ENCODE peak calls at places on chromosomes 12 and 14, in six cellular contexts. A, B, C, F, W and T are unnamed samples.

GRCh38 chr14:52014601-52015267 is 25.4 kb downstream of the RTRAF start:
- DNase-seq in C (no peak), W (no peak), B (no peak), A (no peak), F (no peak), T (no peak)

GRCh38 chr14:100296106-100296651 is 10.1 kb downstream of the SLC25A29 start:
- DNase-seq in A (no peak), W (no peak), F (no peak), B (no peak), C (no peak), T (no peak)

GRCh38 chr12:13539051-13539450 is 342.5 kb downstream of the EMP1 start:
- DNase-seq in A (no peak), W (no peak), C (no peak), F (no peak), B (peak; percentile 12), T (no peak)

GRCh38 chr12:132318618-132319033 is 10.8 kb downstream of the GALNT9 start:
- DNase-seq in C (no peak), W (no peak), A (no peak), F (no peak), B (no peak), T (no peak)

GRCh38 chr14:64818151-64818550 is 61.6 kb downstream of the SPTB start:
- DNase-seq in F (no peak), B (no peak), A (no peak), C (no peak), W (no peak), T (no peak)

GRCh38 chr12:100953217-100953616 is 158.6 kb downstream of the ANO4 start:
- DNase-seq in F (no peak), C (peak; percentile 26), A (peak; percentile 80), B (no peak), W (no peak), T (no peak)

GRCh38 chr12:58961906-58962305 is 41.6 kb upstream of the LRIG3 start:
- DNase-seq in B (no peak), W (no peak), A (no peak), F (no peak), C (no peak), T (no peak)

GRCh38 chr14:65141523-65141922 is 39.2 kb upstream of the MAX start:
- DNase-seq in B (no peak), F (no peak), A (no peak), C (no peak), W (no peak), T (no peak)

GRCh38 chr14:100698719-100699448 is 27.8 kb upstream of the DLK1 start:
- DNase-seq in B (no peak), A (no peak), C (no peak), F (no peak), W (no peak), T (no peak)

GRCh38 chr12:29350080-29350479 is 30.9 kb downstream of the ERGIC2 start:
- DNase-seq in B (peak; percentile 38), W (no peak), A (no peak), C (peak; percentile 64), F (no peak), T (no peak)

GRCh38 chr12:98725481-98726247 is 80.6 kb downstream of the APAF1 start:
- DNase-seq in C (peak; percentile 84), B (peak; percentile 73), F (peak; percentile 75), A (peak; percentile 52), W (peak; percentile 56), T (peak; percentile 21)

GRCh38 chr14:57060276-57060956 is 208.3 kb downstream of the EXOC5 start:
- DNase-seq in W (no peak), A (peak; percentile 83), C (peak; percentile 5), F (no peak), B (peak; percentile 34), T (no peak)

GRCh38 chr12:32048791-32049190 is 57.9 kb upstream of the BICD1 start:
- DNase-seq in W (no peak), F (no peak), A (no peak), C (no peak), B (no peak), T (no peak)

GRCh38 chr12:109726511-109727038 is 12.9 kb downstream of the FAM222A start:
- DNase-seq in A (no peak), C (no peak), F (no peak), B (no peak), W (no peak), T (no peak)

GRCh38 chr12:13210543-13211190 is 14.1 kb downstream of the EMP1 start:
- DNase-seq in A (no peak), B (no peak), W (no peak), C (peak; percentile 69), F (no peak), T (no peak)

GRCh38 chr12:131736807-131737484 is 26.1 kb downstream of the SFSWAP start:
- DNase-seq in A (no peak), F (peak; percentile 40), B (peak; percentile 51), C (peak; percentile 36), W (no peak), T (peak; percentile 95)

GRCh38 chr12:118302053-118302452 is 70.7 kb downstream of the TAOK3 start:
- DNase-seq in A (no peak), F (no peak), B (no peak), W (no peak), C (peak; percentile 54), T (no peak)

GRCh38 chr14:91694643-91695042 is 37.2 kb downstream of the CATSPERB start:
- DNase-seq in C (no peak), F (peak; percentile 57), W (no peak), B (no peak), A (no peak), T (no peak)

GRCh38 chr12:46266869-46267617 is 1.8 kb downstream of the SLC38A1 start:
- DNase-seq in A (peak; percentile 70), F (peak; percentile 75), C (peak; percentile 77), B (peak; percentile 67), W (peak; percentile 67), T (no peak)

GRCh38 chr14:23406244-23406643 is 1.8 kb downstream of the MYH6 start:
- DNase-seq in C (no peak), A (no peak), W (peak; percentile 14), F (no peak), B (no peak), T (no peak)

GRCh38 chr12:68975811-68976210 is 42.8 kb upstream of the CPM start:
- DNase-seq in F (no peak), A (peak; percentile 19), C (no peak), B (no peak), W (peak; percentile 14), T (no peak)

GRCh38 chr12:87369161-87369560 is 660.0 kb downstream of the C12orf50 start:
- DNase-seq in C (no peak), F (no peak), W (no peak), A (no peak), B (no peak), T (no peak)

GRCh38 chr14:49019467-49020100 is 566.6 kb downstream of the RPS29 start:
- DNase-seq in A (no peak), F (no peak), B (no peak), W (peak; percentile 64), C (no peak), T (no peak)

GRCh38 chr12:2963154-2963759 is 4.1 kb downstream of the TEAD4 start:
- DNase-seq in W (no peak), A (no peak), B (no peak), F (peak; percentile 70), C (no peak), T (no peak)
- TF ChIP-seq EZH2phosphoT487 in W (no peak), A (no peak), B (no peak), F (no peak), C (no peak), T (no peak)

DNA sequence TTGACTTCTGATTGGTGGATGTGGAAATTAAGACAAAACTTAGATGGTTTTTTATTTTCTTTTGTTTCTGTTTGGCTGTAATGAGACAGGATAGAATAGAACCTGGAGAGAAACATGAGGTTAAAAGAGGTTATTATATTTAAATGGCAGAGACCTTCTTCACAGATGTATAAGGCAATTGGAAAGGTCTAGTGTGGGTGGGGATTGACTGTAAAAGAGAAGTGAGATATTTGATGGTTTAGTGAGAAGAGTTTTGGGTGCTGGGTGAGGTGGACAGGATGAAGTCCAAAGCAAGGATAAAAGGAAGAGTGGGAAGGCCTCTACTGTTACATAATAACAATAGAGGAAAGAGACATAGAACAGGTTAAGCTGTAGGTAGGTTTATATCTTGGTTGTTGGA is 43.8 kb upstream of the PPM1H start:
- DNase-seq in B (no peak), C (no peak), F (no peak), W (no peak), A (no peak), T (no peak)
- H3K9me2 ChIP-seq in B (no peaks in the 10 kb centered on the region), C (no peaks in the 10 kb centered on the region), F (no peaks in the 10 kb centered on the region), W (no peaks in the 10 kb centered on the region), A (no peaks in the 10 kb centered on the region), T (no peaks in the 10 kb centered on the region)

GRCh38 chr14:103156733-103157411 is 33.6 kb downstream of the TNFAIP2 start:
- DNase-seq in W (no peak), B (no peak), A (no peak), F (peak; percentile 40), C (no peak), T (no peak)

GRCh38 chr14:103151270-103151933 is 28.1 kb downstream of the TNFAIP2 start:
- DNase-seq in A (no peak), C (peak; percentile 12), B (no peak), W (no peak), F (no peak), T (no peak)

GRCh38 chr14:103157969-103158368 is 34.7 kb downstream of the TNFAIP2 start:
- DNase-seq in A (no peak), F (no peak), C (no peak), B (no peak), W (no peak), T (no peak)

GRCh38 chr14:103155826-103156394 is 32.6 kb downstream of the TNFAIP2 start:
- DNase-seq in A (no peak), W (no peak), B (no peak), C (no peak), F (no peak), T (no peak)

DNA sequence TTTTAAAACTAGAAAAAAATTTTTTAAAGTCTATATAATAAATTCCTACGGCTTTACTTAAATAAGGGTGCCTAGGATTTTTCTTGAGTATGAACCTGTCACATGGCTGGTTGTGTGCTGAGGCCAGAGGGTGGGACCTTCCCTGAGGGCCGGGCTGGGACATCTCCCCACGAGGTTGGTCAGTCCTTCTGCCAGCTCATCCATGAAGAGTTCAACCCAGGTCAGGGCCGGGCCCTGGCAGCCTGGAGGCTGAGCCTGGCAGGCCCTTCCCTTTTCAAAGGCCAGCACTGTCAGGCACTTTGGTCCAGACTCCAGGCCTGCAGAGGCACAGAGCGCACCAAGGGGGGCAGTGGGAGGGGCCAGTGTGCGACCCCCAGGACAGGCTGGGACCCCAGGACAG is 31.8 kb downstream of the TNFAIP2 start:
- DNase-seq in F (no peak), B (peak; percentile 67), A (no peak), W (no peak), C (peak; percentile 89), T (peak; percentile 61)
- TF ChIP-seq EZH2phosphoT487 in F (no peak), B (no peak), A (no peak), W (no peak), C (no peak), T (no peak)

GRCh38 chr14:90116444-90116843 is 54.6 kb downstream of the KCNK13 start:
- DNase-seq in C (no peak), B (no peak), A (no peak), F (no peak), W (no peak), T (no peak)

GRCh38 chr14:90109858-90110257 is 48.1 kb downstream of the KCNK13 start:
- DNase-seq in F (peak; percentile 80), C (no peak), W (no peak), A (no peak), B (no peak), T (peak; percentile 38)

GRCh38 chr14:90115780-90116179 is 54.0 kb downstream of the KCNK13 start:
- DNase-seq in W (no peak), A (no peak), F (no peak), C (no peak), B (no peak), T (no peak)

GRCh38 chr14:90111895-90112534 is 50.2 kb downstream of the KCNK13 start:
- DNase-seq in A (no peak), F (no peak), C (peak; percentile 93), W (no peak), B (no peak), T (peak; percentile 51)

GRCh38 chr14:90114554-90114953 is 52.8 kb downstream of the KCNK13 start:
- DNase-seq in B (no peak), A (no peak), C (peak; percentile 21), W (no peak), F (no peak), T (no peak)
- H3K9me2 ChIP-seq in B (no peaks in the 10 kb centered on the region), A (no peaks in the 10 kb centered on the region), C (no peaks in the 10 kb centered on the region), W (no peaks in the 10 kb centered on the region), F (no peaks in the 10 kb centered on the region), T (no peaks in the 10 kb centered on the region)